ENCODE peak calls at places on chromosomes 2 and 18, in five cellular contexts. One of them, this sample, is unnamed.

GRCh38 chr2:226122067-226122466 is 677.6 kb downstream of the IRS1 start:
- ATAC-seq in K562: no peak
- ATAC-seq in HepG2: no peak
- ATAC-seq in upper lobe of left lung: peak; percentile 39
- ATAC-seq in GM12878: no peak
- ATAC-seq in this sample: no peak

GRCh38 chr2:98026927-98027522 is 31.3 kb upstream of the TMEM131 start:
- ATAC-seq in GM12878: peak; percentile 93
- ATAC-seq in K562: no peak
- ATAC-seq in HepG2: no peak
- ATAC-seq in upper lobe of left lung: peak; percentile 70
- ATAC-seq in this sample: no peak

GRCh38 chr18:48153641-48154481 is 223.4 kb upstream of the SMAD2 start:
- ATAC-seq in upper lobe of left lung: peak; percentile 43
- ATAC-seq in K562: no peak
- ATAC-seq in HepG2: peak; percentile 98
- ATAC-seq in GM12878: no peak
- ATAC-seq in this sample: peak; percentile 93

GRCh38 chr2:182951948-182952663 is 85.7 kb upstream of the FRZB start:
- ATAC-seq in upper lobe of left lung: no peak
- ATAC-seq in GM12878: peak; percentile 75
- ATAC-seq in K562: no peak
- ATAC-seq in HepG2: no peak
- ATAC-seq in this sample: no peak

GRCh38 chr2:47237375-47238357 is 82.6 kb upstream of the STPG4 start:
- ATAC-seq in HepG2: no peak
- ATAC-seq in K562: peak; percentile 93
- ATAC-seq in upper lobe of left lung: peak; percentile 35
- ATAC-seq in GM12878: peak; percentile 64
- ATAC-seq in this sample: peak; percentile 55

GRCh38 chr2:105856576-105856975 is 111.9 kb downstream of the NCK2 start:
- ATAC-seq in HepG2: no peak
- ATAC-seq in GM12878: no peak
- ATAC-seq in upper lobe of left lung: no peak
- ATAC-seq in K562: no peak
- ATAC-seq in this sample: no peak

GRCh38 chr2:228039752-228040534 is 141.5 kb downstream of the SPHKAP start:
- ATAC-seq in HepG2: peak; percentile 92
- ATAC-seq in GM12878: peak; percentile 87
- ATAC-seq in K562: no peak
- ATAC-seq in upper lobe of left lung: no peak
- ATAC-seq in this sample: no peak

GRCh38 chr2:241853651-241854341 is 4.9 kb downstream of the PDCD1 start:
- ATAC-seq in upper lobe of left lung: no peak
- ATAC-seq in HepG2: no peak
- ATAC-seq in GM12878: no peak
- ATAC-seq in K562: no peak
- ATAC-seq in this sample: no peak

GRCh38 chr2:21396252-21396651 is 272.5 kb downstream of the TDRD15 start:
- ATAC-seq in K562: no peak
- ATAC-seq in HepG2: no peak
- ATAC-seq in upper lobe of left lung: no peak
- ATAC-seq in GM12878: no peak
- ATAC-seq in this sample: no peak

GRCh38 chr2:208097313-208097712 is 27.0 kb downstream of the CRYGD start:
- ATAC-seq in GM12878: no peak
- ATAC-seq in upper lobe of left lung: no peak
- ATAC-seq in K562: no peak
- ATAC-seq in HepG2: no peak
- ATAC-seq in this sample: no peak

GRCh38 chr2:9336209-9336533 is 87.2 kb downstream of the ITGB1BP1 start:
- ATAC-seq in GM12878: peak; percentile 94
- ATAC-seq in upper lobe of left lung: peak; percentile 47
- ATAC-seq in K562: peak; percentile 65
- ATAC-seq in HepG2: peak; percentile 95
- ATAC-seq in this sample: no peak

GRCh38 chr2:147026261-147026660 is 818.6 kb upstream of the ACVR2A start:
- ATAC-seq in GM12878: no peak
- ATAC-seq in upper lobe of left lung: no peak
- ATAC-seq in HepG2: no peak
- ATAC-seq in K562: no peak
- ATAC-seq in this sample: no peak

GRCh38 chr18:79123948-79124347 is 54.8 kb downstream of the ATP9B start:
- ATAC-seq in HepG2: no peak
- ATAC-seq in GM12878: no peak
- ATAC-seq in upper lobe of left lung: no peak
- ATAC-seq in K562: no peak
- ATAC-seq in this sample: no peak

GRCh38 chr2:139790807-139791206 is 1010.6 kb upstream of the NXPH2 start:
- ATAC-seq in upper lobe of left lung: no peak
- ATAC-seq in GM12878: peak; percentile 62
- ATAC-seq in K562: no peak
- ATAC-seq in HepG2: peak; percentile 34
- ATAC-seq in this sample: no peak

GRCh38 chr2:200603972-200604371 is 18.2 kb downstream of the AOX1 start:
- ATAC-seq in GM12878: no peak
- ATAC-seq in HepG2: peak; percentile 95
- ATAC-seq in upper lobe of left lung: peak; percentile 66
- ATAC-seq in K562: no peak
- ATAC-seq in this sample: peak; percentile 75

GRCh38 chr2:33340265-33340664 is 136.2 kb upstream of the RASGRP3 start:
- ATAC-seq in HepG2: no peak
- ATAC-seq in upper lobe of left lung: peak; percentile 91
- ATAC-seq in K562: no peak
- ATAC-seq in GM12878: no peak
- ATAC-seq in this sample: peak; percentile 91

DNA sequence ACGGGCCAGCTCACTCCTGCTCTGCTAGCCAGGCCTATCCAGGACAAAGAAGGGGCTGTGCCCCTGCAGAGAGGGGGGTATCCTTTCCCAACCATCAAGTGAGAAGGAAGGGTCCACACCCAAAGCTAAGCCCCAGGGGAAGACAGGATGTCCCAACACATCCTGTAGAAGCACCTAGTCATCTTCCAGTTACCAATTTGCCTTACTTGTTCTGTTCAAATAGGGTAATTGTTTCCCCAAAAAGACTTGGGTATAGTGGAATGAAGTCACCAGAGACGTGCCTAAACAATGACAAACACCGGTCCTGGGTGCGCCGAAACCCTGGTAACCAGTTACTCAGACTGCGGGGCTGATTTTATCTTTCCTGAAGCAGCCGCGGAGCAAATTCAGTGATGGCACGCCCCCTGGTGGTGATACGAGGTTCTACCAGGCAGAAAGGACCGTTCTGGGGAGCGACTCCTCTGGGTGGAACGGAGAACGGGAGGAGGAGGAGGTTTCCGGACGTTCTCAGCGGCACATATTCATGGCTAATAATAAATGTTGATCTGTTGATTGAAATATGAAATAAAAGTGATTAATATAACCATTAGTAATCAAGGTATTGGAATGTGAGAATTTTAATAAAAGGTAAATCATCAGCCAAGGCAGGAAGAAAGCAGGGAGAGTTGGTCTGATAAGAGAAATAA is 109.3 kb upstream of the STON1 start:
- ATAC-seq in K562: peak; percentile 95
- ATAC-seq in HepG2: peak; percentile 71
- ATAC-seq in upper lobe of left lung: peak; percentile 96
- ATAC-seq in GM12878: peak; percentile 95
- ATAC-seq in this sample: peak; percentile 90
- TF ChIP-seq POLR2AphosphoS5 in K562: no peak
- TF ChIP-seq POLR2AphosphoS5 in HepG2: no peak
- TF ChIP-seq POLR2AphosphoS5 in upper lobe of left lung: peak; percentile 53
- TF ChIP-seq POLR2AphosphoS5 in GM12878: no peak
- TF ChIP-seq POLR2AphosphoS5 in this sample: peak; percentile 29

DNA sequence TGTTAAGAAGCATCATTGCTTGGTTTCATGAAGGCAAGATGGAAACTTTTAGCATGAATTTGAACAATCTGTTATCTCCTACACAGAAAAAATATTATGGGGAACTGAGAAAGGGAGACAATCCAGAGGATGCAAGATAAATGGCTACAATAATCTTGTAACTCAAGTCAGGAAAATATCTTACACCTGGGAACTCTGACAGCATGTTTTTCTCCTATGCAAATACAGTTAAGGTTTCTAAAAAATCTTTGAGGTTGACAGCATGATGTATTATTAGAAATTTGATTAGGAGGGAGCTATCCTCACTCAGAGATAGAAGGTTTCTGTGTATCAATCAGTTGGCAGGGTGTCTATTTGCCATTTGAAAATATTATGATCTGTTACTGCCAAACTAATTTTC is 75.6 kb downstream of the GPD2 start:
- ATAC-seq in K562: no peak
- ATAC-seq in upper lobe of left lung: no peak
- ATAC-seq in GM12878: peak; percentile 79
- ATAC-seq in HepG2: no peak
- ATAC-seq in this sample: no peak
- TF ChIP-seq EP300 in K562: no peak
- TF ChIP-seq EP300 in upper lobe of left lung: no peak
- TF ChIP-seq EP300 in GM12878: peak; percentile 34
- TF ChIP-seq EP300 in HepG2: no peak
- TF ChIP-seq EP300 in this sample: no peak

GRCh38 chr18:62524443-62525200 is 1.8 kb downstream of the ZCCHC2 start:
- ATAC-seq in HepG2: no peak
- ATAC-seq in upper lobe of left lung: peak; percentile 43
- ATAC-seq in K562: peak; percentile 59
- ATAC-seq in GM12878: peak; percentile 50
- ATAC-seq in this sample: no peak

GRCh38 chr18:62522510-62523254 is at the start of gene ZCCHC2:
- ATAC-seq in GM12878: peak; percentile 75
- ATAC-seq in HepG2: peak; percentile 89
- ATAC-seq in K562: peak; percentile 76
- ATAC-seq in upper lobe of left lung: peak; percentile 94
- ATAC-seq in this sample: peak; percentile 91

GRCh38 chr18:62523255-62523588 is 397 bp downstream of the ZCCHC2 start:
- ATAC-seq in upper lobe of left lung: no peak
- ATAC-seq in K562: no peak
- ATAC-seq in GM12878: no peak
- ATAC-seq in HepG2: no peak
- ATAC-seq in this sample: no peak

GRCh38 chr18:62522178-62522509 is 681 bp upstream of the ZCCHC2 start:
- ATAC-seq in K562: peak; percentile 14
- ATAC-seq in upper lobe of left lung: peak; percentile 3
- ATAC-seq in HepG2: peak; percentile 21
- ATAC-seq in GM12878: peak; percentile 1
- ATAC-seq in this sample: peak; percentile 0

GRCh38 chr18:62523631-62524442 is 1.0 kb downstream of the ZCCHC2 start:
- ATAC-seq in HepG2: no peak
- ATAC-seq in upper lobe of left lung: no peak
- ATAC-seq in K562: peak; percentile 4
- ATAC-seq in GM12878: peak; percentile 11
- ATAC-seq in this sample: no peak
- TF ChIP-seq POLR2AphosphoS5 in HepG2: no peak
- TF ChIP-seq POLR2AphosphoS5 in upper lobe of left lung: no peak
- TF ChIP-seq POLR2AphosphoS5 in K562: no peak
- TF ChIP-seq POLR2AphosphoS5 in GM12878: no peak
- TF ChIP-seq POLR2AphosphoS5 in this sample: no peak

DNA sequence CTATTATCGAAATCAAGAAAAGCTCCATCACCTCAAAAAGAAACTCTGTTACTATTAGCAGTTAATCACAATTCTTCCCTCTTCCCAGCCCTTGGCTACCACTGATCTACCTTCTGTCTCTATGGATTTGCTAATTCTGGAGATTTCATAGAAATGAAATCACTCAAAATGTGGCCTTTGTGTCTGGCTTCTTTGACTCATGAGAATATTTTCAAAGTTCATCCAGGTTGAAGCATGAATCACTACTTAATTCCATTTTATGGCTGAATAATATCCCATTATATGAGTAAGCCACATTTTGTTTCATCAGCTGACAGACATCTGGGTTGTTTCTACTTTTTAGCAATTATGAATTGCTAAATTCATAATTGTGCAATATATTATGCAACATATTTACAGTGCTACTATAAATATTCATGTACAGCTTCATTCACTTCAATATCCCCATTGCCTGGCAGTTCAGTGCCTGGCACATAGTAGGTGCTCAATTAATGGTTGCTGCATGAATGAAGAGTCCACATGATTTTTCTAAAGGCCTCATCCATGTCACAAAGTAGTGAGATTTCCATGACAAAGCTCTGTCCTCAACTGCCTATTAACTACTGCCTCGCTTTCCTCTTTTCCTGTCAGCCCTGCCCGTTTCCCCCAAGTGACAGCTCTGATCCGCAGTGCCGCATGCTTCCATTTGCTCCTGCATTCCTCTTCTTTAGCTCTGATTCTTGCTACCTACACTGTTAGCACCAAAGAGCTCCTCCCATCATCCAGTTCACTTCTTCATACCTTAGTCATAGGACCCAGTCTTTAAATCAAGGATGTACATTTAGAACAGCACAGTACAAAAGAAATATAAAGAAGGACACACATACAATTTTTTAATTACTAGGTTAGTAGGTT is 32.8 kb downstream of the CCDC93 start:
- ATAC-seq in HepG2: no peak
- ATAC-seq in GM12878: no peak
- ATAC-seq in K562: no peak
- ATAC-seq in upper lobe of left lung: peak; percentile 89
- ATAC-seq in this sample: peak; percentile 94
- TF ChIP-seq EP300 in HepG2: no peak
- TF ChIP-seq EP300 in GM12878: no peak
- TF ChIP-seq EP300 in K562: no peak
- TF ChIP-seq EP300 in upper lobe of left lung: no peak
- TF ChIP-seq EP300 in this sample: no peak

GRCh38 chr2:44680424-44680971 is 261.0 kb upstream of the SIX3 start:
- ATAC-seq in GM12878: no peak
- ATAC-seq in HepG2: no peak
- ATAC-seq in upper lobe of left lung: no peak
- ATAC-seq in K562: no peak
- ATAC-seq in this sample: no peak
- TF ChIP-seq POLR2AphosphoS5 in GM12878: no peak
- TF ChIP-seq POLR2AphosphoS5 in HepG2: no peak
- TF ChIP-seq POLR2AphosphoS5 in upper lobe of left lung: no peak
- TF ChIP-seq POLR2AphosphoS5 in K562: no peak
- TF ChIP-seq POLR2AphosphoS5 in this sample: no peak

This sample was measured in gastroesophageal sphincter.